ENCODE peak calls at places on chromosomes 12 and 14, in seven cellular contexts. E is NCI-H748 treated with DMSO at 0.1 percent for 48 hours; L is left cardiac atrium; W is central memory CD4-positive, alpha-beta T cell; S is NCI-H774; J is LoVo; Y is AG04450. V is an unnamed sample.

GRCh38 chr12:64171715-64172114 is 50.4 kb downstream of the KICS2 start:
- DNase-seq in E (no peak), L (no peak), W (no peak), S (no peak), J (peak), Y (no peak), V (no peak)

GRCh38 chr12:2003676-2004112 is 563 bp downstream of the DCP1B start:
- DNase-seq in E (no peak), L (no peak), W (no peak), S (no peak), J (peak), Y (no peak), V (no peak)

GRCh38 chr14:65065719-65066118 is 36.6 kb downstream of the MAX start:
- DNase-seq in E (no peak), L (no peak), W (no peak), S (no peak), J (no peak), Y (no peak), V (no peak)

GRCh38 chr14:59507063-59507751 is 22.9 kb downstream of the JKAMP start:
- DNase-seq in E (peak), L (peak), W (peak), S (peak), J (peak), Y (peak), V (peak)

GRCh38 chr12:110498984-110499706 is 2.8 kb downstream of the VPS29 start:
- DNase-seq in E (no peak), L (no peak), W (no peak), S (no peak), J (peak), Y (no peak), V (no peak)

GRCh38 chr12:116556356-116556952 is 2.7 kb upstream of the MAP1LC3B2 start:
- DNase-seq in E (no peak), L (no peak), W (no peak), S (no peak), J (no peak), Y (no peak), V (no peak)

GRCh38 chr14:58922211-58922940 is 266.1 kb upstream of the DAAM1 start:
- DNase-seq in E (no peak), L (no peak), W (no peak), S (no peak), J (no peak), Y (no peak), V (no peak)

GRCh38 chr12:14999421-15000047 is 26.7 kb downstream of the PDE6H start:
- DNase-seq in E (no peak), L (no peak), W (no peak), S (no peak), J (no peak), Y (no peak), V (no peak)

GRCh38 chr14:23447634-23448353 is 12.3 kb upstream of the MYH7 start:
- DNase-seq in E (no peak), L (no peak), W (no peak), S (no peak), J (peak), Y (no peak), V (no peak)

V was measured in CD4-positive, CD25-positive, alpha-beta regulatory T cell.